ENCODE peak calls at places on chromosomes 4 and X, in five cellular contexts. E is upper lobe of left lung, M is body of pancreas, K is IMR-90, J is HepG2. G is an unnamed sample.
A peak's percentile ranks its signal among the peaks of the same experiment; 100 is the strongest.

GRCh38 chr4:143406523-143406922 is 69.8 kb downstream of the GAB1 start:
- DNase-seq in E (no peak), M (peak; percentile 54), K (no peak), J (peak; percentile 4), G (peak; percentile 54)

GRCh38 chr4:118915468-118915867 is 26.8 kb downstream of the SYNPO2 start:
- DNase-seq in J (no peak), K (no peak), E (no peak), M (no peak), G (no peak)

GRCh38 chr4:10982305-10982704 is 297.7 kb upstream of the CLNK start:
- DNase-seq in M (no peak), J (no peak), E (no peak), K (no peak), G (no peak)

GRCh38 chrX:100720301-100720700 is 11.6 kb downstream of the SYTL4 start:
- DNase-seq in K (peak; percentile 2), J (no peak), E (no peak), M (no peak), G (no peak)

GRCh38 chrX:48003367-48003757 is 427 bp downstream of the ZNF182 start:
- DNase-seq in M (peak; percentile 22), E (peak; percentile 49), J (no peak), K (no peak), G (no peak)

GRCh38 chrX:115177941-115178340 is 11.3 kb upstream of the RBMXL3 start:
- DNase-seq in K (peak; percentile 58), E (no peak), M (no peak), J (no peak), G (no peak)

GRCh38 chrX:1749499-1749898 is 134.6 kb downstream of the ASMT start:
- DNase-seq in E (no peak), K (no peak), M (no peak), J (no peak), G (no peak)

GRCh38 chrX:106894392-106894909 is 8.7 kb downstream of the RIPPLY1 start:
- DNase-seq in K (peak; percentile 73), M (peak; percentile 73), J (peak; percentile 60), E (no peak), G (peak; percentile 20)

GRCh38 chrX:150772150-150772970 is 79.2 kb downstream of the MTMR1 start:
- DNase-seq in K (peak; percentile 45), M (peak; percentile 77), E (peak; percentile 83), J (peak; percentile 36), G (peak; percentile 60)

GRCh38 chr4:7907142-7907541 is 32.5 kb downstream of the AFAP1 start:
- DNase-seq in E (no peak), M (no peak), J (peak; percentile 28), K (no peak), G (no peak)

GRCh38 chr4:176238157-176238608 is 30.8 kb downstream of the ASB5 start:
- DNase-seq in J (no peak), M (no peak), K (peak; percentile 87), E (no peak), G (no peak)
- TF ChIP-seq POLR2A in J (no peak), M (no peak), K (no peak), E (no peak), G (no peak)

GRCh38 chr4:146521543-146522097 is at the start of gene SLC10A7:
- DNase-seq in E (peak; percentile 92), M (peak; percentile 82), J (peak; percentile 58), K (peak; percentile 71), G (peak; percentile 40)

GRCh38 chr4:146522098-146522861 is 540 bp upstream of the SLC10A7 start:
- DNase-seq in K (peak; percentile 80), J (peak; percentile 63), M (peak; percentile 91), E (peak; percentile 95), G (peak; percentile 89)

GRCh38 chr4:146522862-146523205 is 1.1 kb upstream of the SLC10A7 start:
- DNase-seq in J (peak; percentile 8), M (no peak), K (peak; percentile 4), E (no peak), G (no peak)

GRCh38 chr4:146524663-146525062 is 2.9 kb upstream of the SLC10A7 start:
- DNase-seq in K (no peak), M (no peak), J (no peak), E (no peak), G (no peak)

GRCh38 chr4:146520894-146521542 is 722 bp downstream of the SLC10A7 start:
- DNase-seq in K (peak; percentile 63), J (peak; percentile 71), M (peak; percentile 65), E (no peak), G (peak; percentile 20)
- TF ChIP-seq POLR2A in K (peak; percentile 6), J (peak; percentile 63), M (peak; percentile 79), E (peak; percentile 26), G (no peak)

GRCh38 chr4:1578968-1579833 is 104.9 kb downstream of the FAM53A start:
- DNase-seq in M (peak; percentile 57), E (peak; percentile 95), J (no peak), K (peak; percentile 28), G (peak; percentile 67)
- TF ChIP-seq POLR2A in M (no peak), E (peak; percentile 66), J (no peak), K (no peak), G (no peak)

DNA sequence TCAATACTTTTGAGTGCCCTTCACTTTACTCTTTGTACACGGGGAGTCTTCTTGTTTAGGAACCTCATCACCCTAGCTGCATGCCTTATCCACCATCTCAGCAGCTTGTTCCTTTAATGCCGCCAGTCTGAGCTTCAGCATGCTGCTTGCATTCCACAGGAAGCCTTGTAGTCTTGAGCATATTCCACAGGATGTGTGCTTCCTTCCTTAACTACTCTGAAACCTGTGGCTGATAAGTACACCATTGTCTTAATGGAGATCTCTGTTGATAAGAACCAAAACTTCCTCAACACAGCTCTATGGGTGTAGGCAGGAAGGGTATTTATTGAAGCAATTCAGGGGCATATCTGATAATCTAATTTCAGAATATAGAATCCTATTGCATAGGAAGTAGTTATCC is 24.4 kb upstream of the CCNI start:
- DNase-seq in J (no peak), K (no peak), M (no peak), E (no peak), G (no peak)
- TF ChIP-seq POLR2A in J (no peak), K (no peak), M (no peak), E (no peak), G (no peak)

GRCh38 chrX:74535633-74536141 is 78.7 kb downstream of the RLIM start:
- DNase-seq in J (peak; percentile 1), E (peak; percentile 87), K (peak; percentile 66), M (peak; percentile 70), G (peak; percentile 15)
- TF ChIP-seq POLR2A in J (no peak), E (no peak), K (no peak), M (peak; percentile 22), G (no peak)

G was measured in tibial nerve.